ENCODE peak calls at places on chromosomes 11 and 22, in eight cellular contexts. I is hepatocyte; C is left colon; X is brain microvascular endothelial cell; U is MCF 10A; Q is HCEC 1CT; M is posterior cingulate gyrus; A is activated naive CD8-positive, alpha-beta T cell treated with anti-CD3 and anti-CD28 coated beads, Interleukin-2, amount 50 U/mL, for 24 hours. J is an unnamed sample.

GRCh38 chr11:66849501-66850234 is 6.4 kb downstream of the RCE1 start:
- DNase-seq in I (no peak), C (peak; percentile 19), X (no peak), U (no peak), Q (no peak), M (no peak), A (no peak), J (no peak)

GRCh38 chr11:11297578-11297977 is 55.5 kb downstream of the CSNK2A3 start:
- DNase-seq in I (no peak), C (no peak), X (no peak), U (peak; percentile 16), Q (no peak), M (no peak), A (no peak), J (no peak)

GRCh38 chr11:30458541-30458940 is 127.6 kb downstream of the MPPED2 start:
- DNase-seq in I (no peak), C (no peak), X (no peak), U (no peak), Q (no peak), M (no peak), A (no peak), J (no peak)

GRCh38 chr11:116073854-116074837 is 569.9 kb upstream of the CADM1 start:
- DNase-seq in I (peak; percentile 63), C (no peak), X (no peak), U (no peak), Q (no peak), M (peak; percentile 24), A (no peak), J (no peak)

GRCh38 chr22:38938925-38939324 is 18.5 kb upstream of the APOBEC3A start:
- DNase-seq in I (no peak), C (no peak), X (no peak), U (no peak), Q (no peak), M (no peak), A (no peak), J (no peak)

GRCh38 chr11:86063536-86063935 is 5.3 kb downstream of the PICALM start:
- DNase-seq in I (no peak), C (no peak), X (no peak), U (peak; percentile 51), Q (peak; percentile 60), M (no peak), A (no peak), J (no peak)

GRCh38 chr11:22634897-22635629 is 9.4 kb upstream of the FANCF start:
- DNase-seq in I (peak; percentile 35), C (peak; percentile 40), X (peak; percentile 12), U (peak; percentile 70), Q (peak; percentile 55), M (no peak), A (no peak), J (peak; percentile 96)

GRCh38 chr22:31578171-31578570 is 81.8 kb downstream of the SFI1 start:
- DNase-seq in I (no peak), C (no peak), X (no peak), U (no peak), Q (no peak), M (no peak), A (no peak), J (no peak)

GRCh38 chr11:108906329-108906728 is 241.5 kb downstream of the DDX10 start:
- DNase-seq in I (no peak), C (no peak), X (peak; percentile 65), U (peak; percentile 80), Q (peak; percentile 93), M (no peak), A (no peak), J (peak; percentile 34)

GRCh38 chr11:64340671-64341335 is 799 bp downstream of the CCDC88B start:
- DNase-seq in I (peak; percentile 34), C (peak; percentile 56), X (no peak), U (no peak), Q (no peak), M (no peak), A (peak; percentile 92), J (no peak)

GRCh38 chr11:19200410-19201201 is 1.2 kb downstream of the CSRP3 start:
- DNase-seq in I (no peak), C (peak; percentile 60), X (no peak), U (peak; percentile 89), Q (peak; percentile 73), M (no peak), A (no peak), J (no peak)

GRCh38 chr11:19602906-19603305 is 109.7 kb upstream of the NAV2 start:
- DNase-seq in I (no peak), C (no peak), X (no peak), U (no peak), Q (no peak), M (no peak), A (no peak), J (no peak)

GRCh38 chr22:45317551-45318167 is 7.9 kb downstream of the FAM118A start:
- DNase-seq in I (peak; percentile 36), C (peak; percentile 77), X (peak; percentile 32), U (no peak), Q (no peak), M (no peak), A (no peak), J (no peak)

J was measured in HepG2.